ENCODE peak calls at places on chromosome 5, in six cellular contexts. L is suprapubic skin, X is GM12891, G is Peyer's patch, A is lower leg skin, T is prostate gland. I is an unnamed sample.

GRCh38 chr5:59193616-59194319 is 610.9 kb downstream of the RAB3C start:
- DNase-seq in T (no peak), X (no peak), A (no peak), L (no peak), G (no peak), I (peak; percentile 48)

GRCh38 chr5:33075731-33076130 is 364.6 kb downstream of the NPR3 start:
- DNase-seq in G (no peak), L (no peak), T (no peak), A (no peak), X (no peak), I (no peak)

GRCh38 chr5:40446910-40447309 is 232.8 kb upstream of the PTGER4 start:
- DNase-seq in T (peak; percentile 34), A (no peak), G (no peak), L (no peak), X (no peak), I (peak; percentile 36)

GRCh38 chr5:169067641-169068316 is 233.2 kb downstream of the SLIT3 start:
- DNase-seq in A (peak; percentile 66), L (no peak), T (no peak), G (no peak), X (no peak), I (no peak)

GRCh38 chr5:146877783-146878470 is 630 bp downstream of the PPP2R2B start:
- DNase-seq in X (no peak), A (no peak), G (peak; percentile 48), T (no peak), L (no peak), I (peak; percentile 42)

GRCh38 chr5:124912653-124913328 is 166.4 kb upstream of the ZNF608 start:
- DNase-seq in T (no peak), G (no peak), A (no peak), X (no peak), L (no peak), I (no peak)

GRCh38 chr5:90562331-90562730 is 3.7 kb downstream of the ADGRV1 start:
- DNase-seq in G (no peak), L (no peak), A (no peak), X (no peak), T (no peak), I (no peak)

GRCh38 chr5:10503997-10504761 is 59.7 kb upstream of the ANKRD33B start:
- DNase-seq in X (no peak), A (no peak), T (no peak), G (no peak), L (no peak), I (no peak)

GRCh38 chr5:172146748-172147092 is 41.3 kb downstream of the STK10 start:
- DNase-seq in A (no peak), G (no peak), T (no peak), X (no peak), L (no peak), I (no peak)

GRCh38 chr5:172145870-172146747 is 41.9 kb downstream of the STK10 start:
- DNase-seq in G (no peak), L (no peak), A (no peak), X (no peak), T (no peak), I (no peak)

GRCh38 chr5:172148381-172148780 is 39.6 kb downstream of the STK10 start:
- DNase-seq in A (no peak), T (no peak), X (no peak), L (no peak), G (no peak), I (no peak)

GRCh38 chr5:172149073-172149472 is 39.0 kb downstream of the STK10 start:
- DNase-seq in X (no peak), T (no peak), G (no peak), L (no peak), A (no peak), I (peak; percentile 63)

GRCh38 chr5:172147857-172148256 is 40.2 kb downstream of the STK10 start:
- DNase-seq in X (no peak), L (no peak), G (peak; percentile 73), T (no peak), A (no peak), I (no peak)
- TF ChIP-seq POLR2A in X (no peak), L (no peak), G (no peak), T (no peak), A (no peak), I (no peak)

GRCh38 chr5:14337603-14338002 is 194.5 kb downstream of the TRIO start:
- DNase-seq in G (no peak), X (no peak), T (no peak), L (no peak), A (no peak), I (no peak)

GRCh38 chr5:14343376-14343775 is 200.2 kb downstream of the TRIO start:
- DNase-seq in T (no peak), A (no peak), X (no peak), G (no peak), L (no peak), I (no peak)

GRCh38 chr5:14339467-14339866 is 196.3 kb downstream of the TRIO start:
- DNase-seq in X (no peak), G (no peak), A (no peak), T (no peak), L (no peak), I (no peak)

GRCh38 chr5:14342306-14342705 is 199.2 kb downstream of the TRIO start:
- DNase-seq in L (no peak), X (no peak), A (no peak), T (no peak), G (no peak), I (no peak)

GRCh38 chr5:14341571-14342225 is 198.6 kb downstream of the TRIO start:
- DNase-seq in G (no peak), T (no peak), A (no peak), L (no peak), X (no peak), I (no peak)
- TF ChIP-seq POLR2A in G (no peak), T (no peak), A (no peak), L (no peak), X (no peak), I (no peak)

DNA sequence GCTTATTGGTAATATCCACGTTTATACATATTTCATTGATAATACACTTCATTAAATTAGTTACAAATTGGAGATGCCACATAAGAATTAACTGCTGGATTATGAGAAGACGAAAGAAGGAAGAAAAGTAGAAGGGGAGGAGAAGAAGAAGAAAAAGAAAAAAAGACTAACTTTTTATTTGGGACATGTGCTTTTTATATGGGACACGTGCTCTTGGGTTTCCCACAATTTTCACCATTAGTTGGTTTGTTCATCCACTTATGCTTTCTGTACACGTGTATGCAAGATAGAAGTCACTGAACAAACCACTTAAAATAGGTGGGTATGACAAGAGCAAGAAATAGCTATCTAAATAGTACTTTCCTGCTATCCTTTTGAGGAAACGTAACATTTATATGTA is 98.6 kb downstream of the MRPS30 start:
- DNase-seq in L (no peak), A (no peak), G (no peak), X (no peak), T (no peak), I (no peak)
- TF ChIP-seq POLR2A in L (no peak), A (no peak), G (no peak), X (no peak), T (no peak), I (no peak)

DNA sequence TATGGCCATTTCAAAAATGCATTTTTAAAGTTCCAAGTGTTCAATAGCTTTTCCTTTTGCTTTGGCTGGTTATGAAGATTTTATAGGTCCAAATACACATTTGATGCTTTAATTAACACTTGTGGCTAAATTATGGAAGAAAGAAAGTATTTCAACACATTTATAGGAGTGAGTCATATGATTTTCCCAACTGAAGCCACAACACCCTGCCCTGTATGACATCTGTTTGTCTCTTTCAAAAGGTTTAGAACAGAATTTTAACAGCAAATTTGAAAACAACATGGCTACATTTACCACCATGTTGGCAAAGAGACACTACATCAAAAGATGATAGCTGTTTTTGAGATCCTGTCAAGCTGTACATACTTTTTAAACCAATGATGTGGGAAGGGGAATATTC is 99.4 kb downstream of the TMEM174 start:
- DNase-seq in G (no peak), L (no peak), X (no peak), A (no peak), T (no peak), I (no peak)
- TF ChIP-seq POLR2A in G (no peak), L (no peak), X (no peak), A (no peak), T (no peak), I (no peak)

GRCh38 chr5:170755679-170756456 is 27.7 kb upstream of the GABRP start:
- DNase-seq in X (no peak), A (no peak), L (no peak), T (peak; percentile 76), G (no peak), I (no peak)

GRCh38 chr5:170749911-170750431 is 33.6 kb upstream of the GABRP start:
- DNase-seq in L (no peak), G (no peak), X (no peak), A (no peak), T (peak; percentile 85), I (no peak)

GRCh38 chr5:170752257-170753215 is 31.0 kb upstream of the GABRP start:
- DNase-seq in X (no peak), T (peak; percentile 82), A (peak; percentile 26), L (peak; percentile 69), G (no peak), I (no peak)

GRCh38 chr5:170751631-170752030 is 31.9 kb upstream of the GABRP start:
- DNase-seq in X (no peak), G (no peak), L (peak; percentile 69), T (no peak), A (peak; percentile 72), I (no peak)

DNA sequence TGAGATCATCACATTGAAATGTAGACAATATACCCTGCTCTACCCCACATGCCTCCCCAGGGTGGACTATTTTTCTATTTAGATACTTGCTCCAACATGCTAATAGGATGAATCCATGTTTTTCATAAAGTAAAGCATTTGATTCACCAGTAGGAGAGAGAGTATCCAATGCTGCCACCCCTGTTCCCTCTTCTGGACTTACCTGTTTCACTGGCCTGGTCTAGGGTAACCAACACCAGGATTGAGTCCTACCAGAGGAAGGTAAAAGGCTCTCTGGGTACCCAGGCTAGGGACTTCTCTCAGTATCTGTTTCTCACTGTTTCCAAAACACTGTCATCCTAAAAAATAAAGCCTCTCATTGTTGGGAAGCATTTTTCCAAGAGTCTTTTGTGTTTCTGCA is 30.2 kb upstream of the GABRP start:
- DNase-seq in X (no peak), L (no peak), G (no peak), A (no peak), T (no peak), I (no peak)
- TF ChIP-seq POLR2A in X (no peak), L (no peak), G (no peak), A (no peak), T (no peak), I (no peak)

GRCh38 chr5:177371705-177372533 is 12.3 kb upstream of the SLC34A1 start:
- DNase-seq in T (no peak), A (no peak), G (no peak), X (no peak), L (no peak), I (no peak)

GRCh38 chr5:177372910-177373309 is 11.3 kb upstream of the SLC34A1 start:
- DNase-seq in X (no peak), A (no peak), L (no peak), T (no peak), G (no peak), I (no peak)

GRCh38 chr5:177373806-177374205 is 10.4 kb upstream of the SLC34A1 start:
- DNase-seq in A (no peak), T (peak; percentile 85), G (no peak), L (no peak), X (no peak), I (no peak)

GRCh38 chr5:177371120-177371537 is 13.1 kb upstream of the SLC34A1 start:
- DNase-seq in T (no peak), X (no peak), L (no peak), A (no peak), G (no peak), I (no peak)

GRCh38 chr5:177372534-177372896 is 11.7 kb upstream of the SLC34A1 start:
- DNase-seq in T (no peak), A (no peak), G (no peak), X (no peak), L (no peak), I (no peak)
- TF ChIP-seq POLR2A in T (no peak), A (no peak), G (no peak), X (no peak), L (no peak), I (no peak)